ENCODE peak calls at places on chromosomes 11 and 22, in four cellular contexts. U is stimulated activated CD8-positive, alpha-beta memory T cell treated with anti-CD3 and anti-CD28 coated beads, Interleukin-15, amount 100 ng/mL, for 1 hour; Z is AG20443; I is mammary epithelial cell. Q is an unnamed sample.

GRCh38 chr22:25746012-25746373 is 4.0 kb downstream of the MYO18B start:
- DNase-seq in U (no peak), Z (no peak), I (peak), Q (peak)

GRCh38 chr11:122727101-122727929 is 71.8 kb downstream of the UBASH3B start:
- DNase-seq in U (no peak), Z (peak), I (no peak), Q (no peak)

GRCh38 chr11:59776210-59777066 is 21.3 kb downstream of the STX3 start:
- DNase-seq in U (no peak), Z (no peak), I (peak), Q (peak)

GRCh38 chr22:28670153-28670552 is 9.5 kb downstream of the TTC28 start:
- DNase-seq in U (no peak), Z (peak), I (no peak), Q (no peak)

GRCh38 chr11:109026891-109027489 is 362.1 kb downstream of the DDX10 start:
- DNase-seq in U (no peak), Z (no peak), I (no peak), Q (no peak)

GRCh38 chr22:42357221-42357620 is 75.0 kb downstream of the NFAM1 start:
- DNase-seq in U (no peak), Z (no peak), I (peak), Q (no peak)

GRCh38 chr11:93487032-93487483 is 56.1 kb downstream of the SMCO4 start:
- DNase-seq in U (no peak), Z (no peak), I (no peak), Q (no peak)

GRCh38 chr22:17269224-17269606 is 50.0 kb upstream of the ADA2 start:
- DNase-seq in U (no peak), Z (no peak), I (no peak), Q (no peak)

GRCh38 chr22:22452211-22452610 is 56.3 kb downstream of the ZNF280B start:
- DNase-seq in U (no peak), Z (no peak), I (no peak), Q (no peak)

GRCh38 chr22:37182101-37182948 is 5.7 kb downstream of the C1QTNF6 start:
- DNase-seq in U (no peak), Z (no peak), I (no peak), Q (no peak)

GRCh38 chr11:62775646-62776045 is 4.5 kb downstream of the TAF6L start:
- DNase-seq in U (no peak), Z (no peak), I (no peak), Q (no peak)

GRCh38 chr11:96306933-96307747 is 35.9 kb downstream of the MAML2 start:
- DNase-seq in U (no peak), Z (peak), I (peak), Q (peak)

GRCh38 chr22:27801197-27801615 is 350 bp downstream of the MN1 start:
- DNase-seq in U (peak), Z (peak), I (peak), Q (peak)

GRCh38 chr11:117815262-117815803 is 9.2 kb downstream of the FXYD2 start:
- DNase-seq in U (peak), Z (no peak), I (no peak), Q (no peak)

GRCh38 chr11:130646881-130647280 is 198.4 kb downstream of the ADAMTS15 start:
- DNase-seq in U (no peak), Z (no peak), I (no peak), Q (no peak)

GRCh38 chr11:35404397-35404775 is 15.0 kb downstream of the SLC1A2 start:
- DNase-seq in U (no peak), Z (peak), I (peak), Q (no peak)

GRCh38 chr11:77411238-77411637 is 62.7 kb downstream of the PAK1 start:
- DNase-seq in U (no peak), Z (peak), I (peak), Q (peak)

GRCh38 chr11:110376711-110377324 is 52.9 kb upstream of the FDX1 start:
- DNase-seq in U (no peak), Z (peak), I (peak), Q (peak)

GRCh38 chr11:44793350-44794090 is 66.8 kb downstream of the TSPAN18 start:
- DNase-seq in U (no peak), Z (no peak), I (no peak), Q (no peak)

GRCh38 chr11:6606471-6607189 is 3.1 kb downstream of the ILK start:
- DNase-seq in U (no peak), Z (peak), I (peak), Q (peak)

GRCh38 chr11:75778962-75779361 is 10.4 kb downstream of the DGAT2 start:
- DNase-seq in U (no peak), Z (no peak), I (no peak), Q (no peak)

GRCh38 chr22:39941661-39942060 is 18.5 kb upstream of the TMA7B start:
- DNase-seq in U (no peak), Z (no peak), I (no peak), Q (no peak)

GRCh38 chr22:39593061-39593930 is 22.7 kb downstream of the CACNA1I start:
- DNase-seq in U (no peak), Z (no peak), I (no peak), Q (no peak)

GRCh38 chr11:11845066-11845465 is 3.3 kb downstream of the USP47 start:
- DNase-seq in U (no peak), Z (no peak), I (peak), Q (peak)

GRCh38 chr11:67347964-67348749 is 5.2 kb downstream of the POLD4 start:
- DNase-seq in U (no peak), Z (peak), I (no peak), Q (no peak)